ENCODE peak calls at places on chromosomes 1 and 21, in five cellular contexts. B is B cell, E is dorsolateral prefrontal cortex, P is iPS-NIHi11, Z is mucosa of gallbladder. K is an unnamed sample.

GRCh38 chr1:162696286-162696862 is 64.1 kb downstream of the DDR2 start:
- DNase-seq in B (no peak), Z (peak; percentile 66), P (peak; percentile 80), E (no peak), K (peak; percentile 27)

GRCh38 chr1:168654198-168654910 is 74.7 kb downstream of the DPT start:
- DNase-seq in E (no peak), B (no peak), P (no peak), Z (no peak), K (no peak)

GRCh38 chr1:155472491-155472890 is 90.1 kb downstream of the ASH1L start:
- DNase-seq in E (no peak), Z (no peak), B (no peak), P (no peak), K (peak; percentile 25)

GRCh38 chr21:39696620-39697019 is 48.4 kb upstream of the IGSF5 start:
- DNase-seq in E (no peak), B (no peak), P (peak; percentile 54), Z (peak; percentile 69), K (no peak)

GRCh38 chr1:25030674-25031589 is 100.9 kb upstream of the RUNX3 start:
- DNase-seq in B (peak; percentile 42), E (no peak), Z (no peak), P (no peak), K (no peak)

GRCh38 chr21:31288191-31288590 is 55.9 kb downstream of the TIAM1 start:
- DNase-seq in E (no peak), Z (no peak), B (no peak), P (no peak), K (no peak)

GRCh38 chr1:230940848-230941247 is 37.8 kb downstream of the TTC13 start:
- DNase-seq in Z (no peak), P (no peak), E (no peak), B (no peak), K (peak; percentile 17)

GRCh38 chr1:156420209-156421061 is 51.4 kb downstream of the RHBG start:
- DNase-seq in Z (no peak), B (peak; percentile 74), P (peak; percentile 41), E (no peak), K (no peak)

GRCh38 chr21:21029159-21029558 is 30.9 kb downstream of the NCAM2 start:
- DNase-seq in B (no peak), P (no peak), Z (no peak), E (no peak), K (no peak)

GRCh38 chr21:34263629-34264028 is 100.2 kb upstream of the KCNE2 start:
- DNase-seq in Z (no peak), E (no peak), P (no peak), B (no peak), K (no peak)

GRCh38 chr1:48775817-48776399 is 783 bp downstream of the BEND5 start:
- DNase-seq in E (no peak), P (no peak), B (no peak), Z (no peak), K (no peak)

GRCh38 chr1:48202030-48202752 is 20.3 kb upstream of the SLC5A9 start:
- DNase-seq in P (peak; percentile 62), E (peak; percentile 63), Z (peak; percentile 69), B (peak; percentile 33), K (peak; percentile 51)

GRCh38 chr1:182441719-182442118 is 8.2 kb upstream of the RGSL1 start:
- DNase-seq in P (no peak), B (no peak), E (no peak), Z (no peak), K (no peak)

GRCh38 chr1:67923074-67923473 is 89.8 kb upstream of the GNG12 start:
- DNase-seq in P (no peak), Z (no peak), E (no peak), B (no peak), K (no peak)